ENCODE peak calls at places on chromosomes 11 and 22, in ten cellular contexts. W, T, R, B, O, S, L, P, F and H are unnamed samples.

GRCh38 chr22:32338757-32339156 is 18.9 kb upstream of the RFPL3 start:
- DNase-seq in W (no peak), T (no peak), S (no peak), R (no peak), O (no peak), F (no peak), P (no peak), L (no peak), B (no peak), H (no peak)

GRCh38 chr22:23305922-23306374 is 125.6 kb downstream of the BCR start:
- DNase-seq in T (peak; percentile 33), B (peak; percentile 78), F (no peak), O (no peak), W (peak; percentile 49), R (peak; percentile 75), S (peak; percentile 71), L (peak; percentile 72), P (no peak), H (peak; percentile 55)

GRCh38 chr22:24330636-24331035 is 60.0 kb downstream of the SPECC1L start:
- DNase-seq in F (no peak), T (no peak), R (no peak), S (peak; percentile 20), P (no peak), W (no peak), L (no peak), O (no peak), B (no peak), H (no peak)

GRCh38 chr11:111978028-111978771 is 41.1 kb downstream of the DIXDC1 start:
- DNase-seq in F (peak; percentile 86), R (peak; percentile 52), S (peak; percentile 77), B (peak; percentile 61), O (no peak), T (peak; percentile 37), P (no peak), W (peak; percentile 15), L (no peak), H (peak; percentile 73)

GRCh38 chr22:23269441-23270211 is 89.3 kb downstream of the BCR start:
- DNase-seq in P (no peak), L (no peak), F (peak; percentile 57), O (no peak), W (peak; percentile 64), B (no peak), R (no peak), T (no peak), S (no peak), H (no peak)

GRCh38 chr11:12207384-12208150 is 97.2 kb downstream of the MICAL2 start:
- DNase-seq in R (no peak), L (no peak), S (peak; percentile 87), T (peak; percentile 60), B (no peak), W (no peak), P (no peak), O (no peak), F (no peak), H (no peak)

GRCh38 chr11:12087075-12087775 is 23.2 kb upstream of the MICAL2 start:
- DNase-seq in R (no peak), F (no peak), O (peak; percentile 38), W (peak; percentile 71), B (no peak), L (no peak), P (peak; percentile 81), T (peak; percentile 46), S (peak; percentile 81), H (no peak)

GRCh38 chr11:64359712-64360402 is 895 bp downstream of the RPS6KA4 start:
- DNase-seq in W (peak; percentile 46), O (no peak), R (peak; percentile 67), L (peak; percentile 46), P (no peak), F (no peak), S (no peak), T (peak; percentile 22), B (no peak), H (no peak)

GRCh38 chr11:44727373-44728084 is 767 bp downstream of the TSPAN18 start:
- DNase-seq in T (peak; percentile 78), S (peak; percentile 71), B (peak; percentile 89), L (peak; percentile 77), R (peak; percentile 92), P (peak; percentile 80), O (peak; percentile 57), W (peak; percentile 76), F (peak; percentile 87), H (peak; percentile 57)

GRCh38 chr11:121467965-121468364 is 15.2 kb upstream of the SORL1-AS1 start:
- DNase-seq in O (no peak), S (peak; percentile 30), B (no peak), L (no peak), T (no peak), P (no peak), F (no peak), W (peak; percentile 73), R (no peak), H (no peak)

GRCh38 chr11:120172054-120172881 is 34.4 kb upstream of the TRIM29 start:
- DNase-seq in S (peak; percentile 34), L (peak; percentile 77), O (peak; percentile 36), P (peak; percentile 50), R (peak; percentile 88), W (peak; percentile 68), T (peak; percentile 73), F (peak; percentile 86), B (peak; percentile 82), H (no peak)

GRCh38 chr11:88281317-88281712 is 56.2 kb downstream of the CTSC start:
- DNase-seq in L (no peak), F (no peak), W (no peak), B (no peak), R (no peak), T (no peak), P (peak; percentile 11), O (no peak), S (peak; percentile 7), H (no peak)

GRCh38 chr11:60158666-60159065 is 24.2 kb downstream of the MS4A6A start:
- DNase-seq in B (no peak), F (no peak), L (no peak), T (no peak), S (no peak), P (no peak), W (no peak), O (no peak), R (no peak), H (no peak)

GRCh38 chr22:33823552-33823951 is 96.7 kb downstream of the LARGE1 start:
- DNase-seq in P (peak; percentile 11), B (no peak), L (no peak), S (peak; percentile 55), O (no peak), T (no peak), F (no peak), R (no peak), W (no peak), H (no peak)

GRCh38 chr11:67372232-67372992 is 986 bp downstream of the CLCF1 start:
- DNase-seq in B (peak; percentile 67), P (no peak), R (peak; percentile 81), L (no peak), W (no peak), F (no peak), S (no peak), O (no peak), T (no peak), H (no peak)

GRCh38 chr11:44024977-44025376 is 22.8 kb upstream of the ACCSL start:
- DNase-seq in F (no peak), L (no peak), B (no peak), O (no peak), R (no peak), T (no peak), P (no peak), W (no peak), S (no peak), H (no peak)

GRCh38 chr11:2703487-2704141 is 3.8 kb upstream of the KCNQ1OT1 start:
- DNase-seq in T (no peak), R (no peak), P (no peak), L (no peak), O (no peak), F (no peak), S (no peak), B (peak; percentile 34), W (peak; percentile 39), H (no peak)

GRCh38 chr11:94493146-94493442 is 550 bp downstream of the MRE11 start:
- DNase-seq in O (no peak), W (no peak), R (no peak), P (no peak), T (no peak), F (no peak), B (no peak), S (no peak), L (no peak), H (no peak)
- TF ChIP-seq CTCF in O (no peak), W (no peak), R (no peak), P (no peak), T (no peak), F (no peak), B (no peak), S (no peak), L (no peak), H (no peak)

GRCh38 chr22:29130490-29130889 is 57.7 kb downstream of the KREMEN1 start:
- DNase-seq in O (no peak), L (no peak), B (no peak), R (no peak), W (no peak), F (no peak), P (no peak), S (no peak), T (no peak), H (no peak)
- H3K27ac ChIP-seq in O (no peak overlapping the region), L (no peak overlapping the region), B (no peak overlapping the region), R (no peak overlapping the region), W (no peak overlapping the region), F (no peak overlapping the region), P (no peak overlapping the region), S (no peak overlapping the region), T (no peak overlapping the region), H (no peak overlapping the region)

GRCh38 chr11:19802773-19803293 is 90.2 kb downstream of the NAV2 start:
- DNase-seq in R (no peak), P (no peak), W (no peak), L (no peak), S (no peak), O (no peak), F (no peak), B (no peak), T (no peak), H (no peak)

GRCh38 chr11:19805346-19805745 is 92.7 kb downstream of the NAV2 start:
- DNase-seq in P (no peak), W (no peak), B (no peak), R (no peak), O (no peak), L (no peak), T (no peak), S (no peak), F (no peak), H (no peak)

GRCh38 chr11:19803506-19803998 is 90.9 kb downstream of the NAV2 start:
- DNase-seq in S (no peak), L (peak; percentile 78), F (no peak), B (no peak), P (no peak), R (no peak), W (no peak), T (peak; percentile 69), O (no peak), H (no peak)

GRCh38 chr11:19800162-19800561 is 87.5 kb downstream of the NAV2 start:
- DNase-seq in R (no peak), F (no peak), O (no peak), L (no peak), T (no peak), S (no peak), W (no peak), P (no peak), B (no peak), H (no peak)

GRCh38 chr11:19800714-19801519 is 88.3 kb downstream of the NAV2 start:
- DNase-seq in L (no peak), P (no peak), R (no peak), W (no peak), B (no peak), S (no peak), O (no peak), F (peak; percentile 50), T (no peak), H (no peak)
- TF ChIP-seq CTCF in L (no peak), P (no peak), R (peak; percentile 26), W (no peak), B (no peak), S (peak; percentile 30), O (peak; percentile 21), F (peak; percentile 68), T (no peak), H (no peak)

GRCh38 chr22:46246178-46246577 is 3.9 kb downstream of the CDPF1 start:
- DNase-seq in F (no peak), S (no peak), T (no peak), R (no peak), P (no peak), W (no peak), O (no peak), B (no peak), L (no peak), H (no peak)
- H3K27ac ChIP-seq in F (no peak overlapping the region), S (no peak overlapping the region), T (no peak overlapping the region), R (peak overlapping the region; percentile 88), P (no peak overlapping the region), W (no peak overlapping the region), O (no peak overlapping the region), B (no peak overlapping the region), L (no peak overlapping the region), H (no peak overlapping the region)